ENCODE peak calls at places on chromosomes 5 and 9, in eight cellular contexts. N is tibial nerve, M is A549, A is uterus, U is body of pancreas, E is right lobe of liver, P is breast epithelium, D is stomach. Y is an unnamed sample.
A peak's percentile ranks its signal among the peaks of the same experiment; 100 is the strongest.

GRCh38 chr5:110873773-110874437 is 135.1 kb downstream of the SLC25A46 start:
- DNase-seq in N (no peak), M (no peak), A (no peak), U (no peak), E (no peak), P (no peak), D (peak; percentile 36), Y (no peak)

GRCh38 chr9:19114680-19115270 is 12.1 kb upstream of the HAUS6 start:
- DNase-seq in N (no peak), M (no peak), A (no peak), U (no peak), E (no peak), P (no peak), D (no peak), Y (no peak)

GRCh38 chr9:90774682-90775081 is 26.9 kb upstream of the SYK start:
- DNase-seq in N (no peak), M (no peak), A (no peak), U (peak; percentile 17), E (no peak), P (no peak), D (no peak), Y (no peak)

GRCh38 chr5:180618830-180619562 is 27.7 kb upstream of the SCGB3A1 start:
- DNase-seq in N (no peak), M (peak; percentile 81), A (no peak), U (peak; percentile 44), E (no peak), P (no peak), D (no peak), Y (no peak)

GRCh38 chr5:139926797-139927503 is 116.1 kb downstream of the NRG2 start:
- DNase-seq in N (no peak), M (no peak), A (no peak), U (no peak), E (no peak), P (no peak), D (no peak), Y (no peak)

GRCh38 chr9:92108122-92108521 is 7.1 kb downstream of the SPTLC1 start:
- DNase-seq in N (no peak), M (no peak), A (no peak), U (no peak), E (no peak), P (no peak), D (no peak), Y (no peak)

GRCh38 chr5:142356318-142356715 is 31.5 kb upstream of the SPRY4 start:
- DNase-seq in N (no peak), M (no peak), A (no peak), U (no peak), E (no peak), P (no peak), D (no peak), Y (no peak)

GRCh38 chr9:7500521-7500920 is 299.1 kb downstream of the DMAC1 start:
- DNase-seq in N (no peak), M (no peak), A (no peak), U (no peak), E (no peak), P (no peak), D (no peak), Y (no peak)

GRCh38 chr5:81971086-81971693 is 633 bp upstream of the ATG10 start:
- DNase-seq in N (peak; percentile 12), M (peak; percentile 47), A (no peak), U (no peak), E (no peak), P (no peak), D (no peak), Y (no peak)

GRCh38 chr9:12494411-12494810 is 198.8 kb upstream of the TYRP1 start:
- DNase-seq in N (no peak), M (no peak), A (no peak), U (no peak), E (no peak), P (no peak), D (no peak), Y (no peak)

GRCh38 chr5:6418679-6419276 is 29.9 kb upstream of the UBE2QL1 start:
- DNase-seq in N (no peak), M (no peak), A (no peak), U (no peak), E (no peak), P (no peak), D (no peak), Y (no peak)

GRCh38 chr9:111037744-111038335 is 430 bp downstream of the LPAR1 start:
- DNase-seq in N (no peak), M (no peak), A (no peak), U (peak; percentile 64), E (peak; percentile 25), P (no peak), D (peak; percentile 40), Y (no peak)

GRCh38 chr5:72628771-72629313 is 121.6 kb upstream of the ZNF366 start:
- DNase-seq in N (no peak), M (no peak), A (no peak), U (no peak), E (no peak), P (no peak), D (no peak), Y (no peak)

GRCh38 chr5:11477786-11478185 is 426.5 kb downstream of the CTNND2 start:
- DNase-seq in N (no peak), M (no peak), A (no peak), U (no peak), E (no peak), P (no peak), D (no peak), Y (no peak)

GRCh38 chr5:11482011-11482410 is 422.2 kb downstream of the CTNND2 start:
- DNase-seq in N (no peak), M (no peak), A (no peak), U (no peak), E (no peak), P (no peak), D (no peak), Y (no peak)

DNA sequence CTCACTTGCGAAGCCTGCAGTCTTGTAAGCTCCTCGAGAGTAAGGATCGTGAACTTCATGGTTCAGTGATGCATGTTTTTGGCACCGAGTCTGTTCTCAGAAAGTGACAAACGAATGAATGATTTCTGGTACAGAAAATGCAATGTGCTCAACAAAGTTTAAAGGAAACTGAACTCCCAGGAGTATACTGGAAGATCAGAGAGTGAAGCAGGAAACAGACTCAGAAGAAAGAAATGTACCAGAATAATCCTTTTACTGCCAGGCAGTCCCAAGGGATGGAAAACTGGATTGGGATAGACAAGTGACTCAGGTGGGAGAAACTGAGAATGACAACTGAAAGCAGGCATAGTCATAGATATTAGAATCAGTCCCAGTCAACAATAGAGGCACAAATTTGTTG is 420.6 kb downstream of the CTNND2 start:
- DNase-seq in N (no peak), M (no peak), A (no peak), U (no peak), E (no peak), P (no peak), D (no peak), Y (no peak)
- TF ChIP-seq CTCF in N (no peak), M (no peak), A (no peak), U (no peak), E (no peak), P (no peak), D (no peak), Y (no peak)

DNA sequence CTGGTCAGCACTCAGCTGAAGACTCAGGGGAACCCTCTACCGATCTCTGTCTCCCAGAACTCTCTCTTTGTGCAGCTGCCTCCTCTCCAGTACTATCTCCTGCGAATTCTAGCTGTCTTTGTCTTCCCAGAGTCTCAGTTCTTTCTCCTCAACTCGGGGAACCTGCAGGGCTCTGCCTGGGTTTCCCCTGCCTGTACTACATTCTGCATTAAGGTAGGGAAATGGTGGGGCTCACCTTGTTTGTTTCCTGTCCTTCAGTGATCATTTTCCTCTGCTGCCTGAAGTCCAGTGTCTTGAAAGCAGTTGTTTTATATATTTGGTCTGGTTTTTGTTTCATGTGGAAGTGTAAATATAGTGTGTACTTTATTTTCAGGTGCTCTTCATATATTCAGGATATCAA is 43.1 kb upstream of the IGFBPL1 start:
- DNase-seq in N (no peak), M (no peak), A (no peak), U (no peak), E (no peak), P (no peak), D (no peak), Y (no peak)
- TF ChIP-seq POLR2A in N (no peak), M (no peak), A (no peak), U (no peak), E (no peak), P (no peak), D (no peak), Y (no peak)

GRCh38 chr9:26863074-26863473 is 29.5 kb downstream of the CAAP1 start:
- DNase-seq in N (no peak), M (peak; percentile 12), A (no peak), U (no peak), E (no peak), P (no peak), D (no peak), Y (no peak)
- TF ChIP-seq CTCF in N (no peak), M (peak; percentile 54), A (peak; percentile 16), U (no peak), E (peak; percentile 22), P (peak; percentile 36), D (no peak), Y (no peak)

DNA sequence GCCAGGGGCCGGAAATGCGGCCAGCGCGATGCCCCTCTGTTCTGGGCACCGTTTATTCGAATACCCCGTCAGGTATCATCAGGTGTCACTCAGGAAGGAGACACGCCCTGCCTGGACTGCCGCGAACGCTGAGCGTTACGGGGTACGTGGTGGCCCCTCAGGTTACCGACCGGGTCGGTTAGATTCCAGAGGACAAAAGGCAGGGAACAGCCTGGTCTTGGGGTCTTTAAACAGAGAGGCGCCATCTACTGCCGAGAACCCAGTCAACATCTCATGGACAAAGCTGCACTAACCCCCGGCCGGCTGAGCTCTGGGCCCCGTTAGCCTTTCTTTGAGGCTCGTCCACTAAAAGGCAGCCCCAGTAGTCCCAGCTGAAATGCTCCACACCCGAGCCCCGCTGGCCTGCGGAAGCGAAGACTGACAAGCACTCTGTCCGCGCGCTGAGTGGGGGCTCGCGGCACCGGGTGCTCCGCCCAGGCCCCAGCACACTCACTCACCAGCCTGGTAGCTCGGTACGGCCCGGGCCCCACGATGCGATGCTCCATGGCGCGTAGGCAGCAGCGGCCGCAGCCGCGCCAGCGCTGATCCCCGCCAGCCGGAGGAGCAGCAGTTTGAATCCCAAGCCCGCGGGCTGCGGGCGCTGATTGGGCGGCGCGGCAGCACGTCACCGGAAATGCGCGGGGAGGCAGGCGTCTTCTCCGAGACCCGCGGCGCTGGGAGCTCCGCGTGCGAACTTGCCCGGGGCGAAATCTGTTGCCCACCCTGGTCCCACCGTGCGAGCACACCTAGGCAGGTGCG is at the start of gene DEPDC1B:
- DNase-seq in N (peak; percentile 65), M (peak; percentile 79), A (peak; percentile 67), U (peak; percentile 87), E (peak; percentile 89), P (peak; percentile 67), D (peak; percentile 86), Y (peak; percentile 49)
- TF ChIP-seq POLR2A in N (no peak), M (peak; percentile 66), A (peak; percentile 49), U (peak; percentile 61), E (peak; percentile 45), P (no peak), D (no peak), Y (peak; percentile 7)

DNA sequence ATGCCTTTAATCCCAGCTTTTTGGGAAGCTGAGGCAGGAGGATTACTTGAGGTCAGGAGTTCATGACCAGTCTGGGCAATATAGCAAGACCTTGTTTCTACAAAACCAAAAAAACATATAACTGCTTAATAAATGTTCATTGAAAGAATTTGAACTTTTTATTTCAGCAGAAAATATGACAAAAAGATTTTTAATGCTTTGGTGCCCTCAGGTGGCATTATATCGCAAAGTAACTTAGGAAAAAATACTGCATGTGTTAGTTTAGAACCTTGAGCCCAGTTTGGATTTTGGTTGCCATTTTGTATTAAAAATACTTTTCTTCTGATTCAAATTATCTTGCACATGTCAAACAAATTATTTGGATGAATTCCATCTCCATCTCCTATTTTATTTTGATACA is 103.2 kb downstream of the GPBP1 start:
- DNase-seq in N (no peak), M (peak; percentile 18), A (no peak), U (no peak), E (no peak), P (no peak), D (no peak), Y (no peak)
- TF ChIP-seq CTCF in N (no peak), M (peak; percentile 64), A (no peak), U (no peak), E (peak; percentile 8), P (no peak), D (no peak), Y (peak; percentile 26)

Y was measured in gastrocnemius medialis.